ENCODE peak calls at places on chromosomes 2 and 18, in four cellular contexts. T is brain microvascular endothelial cell, F is ovary, B is Peyer's patch. G is an unnamed sample. For H3K27me3, the result is how much of the 10 kb centered on the place peaks cover.

GRCh38 chr2:99662761-99663341 is 173.0 kb upstream of the REV1 start:
- DNase-seq in T (peak), F (no peak), B (no peak), G (no peak)

GRCh38 chr18:12279781-12280531 is 25.8 kb downstream of the CIDEA start:
- DNase-seq in T (no peak), F (peak), B (no peak), G (no peak)

GRCh38 chr2:222861411-222862067 is 703 bp downstream of the ACSL3 start:
- DNase-seq in T (no peak), F (peak), B (no peak), G (peak)

GRCh38 chr2:217412299-217412698 is 552.4 kb upstream of the TNP1 start:
- DNase-seq in T (no peak), F (no peak), B (no peak), G (no peak)

GRCh38 chr2:111654829-111655228 is 229.2 kb downstream of the ANAPC1 start:
- DNase-seq in T (no peak), F (no peak), B (no peak), G (no peak)

GRCh38 chr2:23664069-23664788 is 262.7 kb downstream of the ATAD2B start:
- DNase-seq in T (no peak), F (no peak), B (no peak), G (no peak)

GRCh38 chr2:235940330-235940729 is 227.9 kb downstream of the GBX2 start:
- DNase-seq in T (peak), F (peak), B (no peak), G (peak)

GRCh38 chr2:62570861-62571698 is 65.1 kb upstream of the TMEM17 start:
- DNase-seq in T (no peak), F (peak), B (peak), G (peak)

GRCh38 chr2:240960309-240960962 is 38.0 kb upstream of the SNED1 start:
- DNase-seq in T (no peak), F (peak), B (peak), G (peak)

GRCh38 chr2:230737791-230738226 is 25.2 kb downstream of the CAB39 start:
- DNase-seq in T (no peak), F (no peak), B (no peak), G (no peak)

GRCh38 chr2:17604050-17604449 is 63.6 kb downstream of the VSNL1 start:
- DNase-seq in T (no peak), F (no peak), B (no peak), G (no peak)

GRCh38 chr2:5758346-5758745 is 66.2 kb downstream of the SOX11 start:
- DNase-seq in T (no peak), F (no peak), B (no peak), G (no peak)

GRCh38 chr2:235737840-235738239 is 244.0 kb downstream of the AGAP1 start:
- DNase-seq in T (no peak), F (no peak), B (no peak), G (no peak)

GRCh38 chr2:106852103-106852502 is 33.9 kb downstream of the ST6GAL2 start:
- DNase-seq in T (no peak), F (no peak), B (no peak), G (no peak)

GRCh38 chr2:147937744-147938349 is 82.7 kb downstream of the ORC4 start:
- DNase-seq in T (no peak), F (no peak), B (no peak), G (no peak)

GRCh38 chr2:10300997-10301945 is 1.4 kb upstream of the HPCAL1 start:
- DNase-seq in T (no peak), F (no peak), B (peak), G (no peak)
- TF ChIP-seq CTCF in T (no peak), F (no peak), B (no peak), G (no peak)

DNA sequence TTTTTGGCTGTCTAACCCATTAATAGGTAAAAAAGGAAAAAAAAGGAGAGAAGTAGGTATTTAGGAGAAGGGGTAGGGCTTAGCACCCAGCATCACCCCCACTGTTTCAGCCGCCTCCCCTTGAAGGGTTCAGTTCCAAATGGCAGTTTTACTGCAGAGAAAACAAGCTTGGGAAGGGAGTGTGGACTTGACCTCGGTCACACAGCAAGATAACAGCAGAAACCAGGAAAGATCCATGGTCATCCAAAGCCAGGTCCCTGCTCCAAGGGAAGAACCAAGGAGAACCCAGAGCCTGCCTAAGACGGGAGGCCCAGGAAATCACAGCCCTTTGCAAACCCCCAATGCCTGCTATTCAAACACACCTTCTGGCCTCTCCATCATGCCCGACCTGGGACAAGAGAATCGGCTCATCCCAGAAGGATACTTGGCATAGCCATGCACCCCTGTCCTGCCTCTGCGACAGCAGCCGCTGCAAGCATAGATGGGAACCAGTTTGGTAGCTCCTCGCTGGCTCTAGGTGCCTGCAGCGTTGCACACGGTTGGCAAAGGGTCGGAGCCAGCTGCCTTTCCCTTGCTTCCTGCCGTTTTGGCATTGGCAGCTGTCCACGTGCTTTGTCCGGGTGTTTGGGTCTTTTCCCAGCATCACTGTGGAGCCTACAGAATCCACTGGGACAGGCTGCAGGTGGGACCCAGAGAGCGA is 76.8 kb downstream of the TWIST2 start:
- DNase-seq in T (no peak), F (peak), B (peak), G (no peak)
- H3K27me3 ChIP-seq in T (under half), F (under half), B (under half), G (half or more)

GRCh38 chr2:10914272-10914693 is 2.5 kb downstream of the KCNF1 start:
- DNase-seq in T (no peak), F (no peak), B (peak), G (no peak)
- TF ChIP-seq CTCF in T (peak), F (no peak), B (peak), G (peak)

GRCh38 chr2:133878326-133878725 is 310.1 kb upstream of the NCKAP5 start:
- DNase-seq in T (no peak), F (no peak), B (no peak), G (no peak)
- H3K27me3 ChIP-seq in T (under half), F (under half), B (under half), G (under half)

G was measured in left ventricle myocardium inferior.